ENCODE peak calls at places on chromosomes 16 and 17, in seven cellular contexts. One of them, this sample, is unnamed.
A peak's percentile ranks its signal among the peaks of the same experiment; 100 is the strongest.

GRCh38 chr16:86975445-86975844 is 341.7 kb downstream of the C16orf95 start:
- DNase-seq in ovary: peak; percentile 47
- DNase-seq in mesenchymal stem cell: peak; percentile 69
- DNase-seq in gastrocnemius medialis: no peak
- DNase-seq in aorta: peak; percentile 82
- DNase-seq in endodermal cell: peak; percentile 90
- DNase-seq in upper lobe of right lung: peak; percentile 30
- DNase-seq in this sample: no peak

GRCh38 chr17:20008242-20009051 is 712 bp upstream of the SPECC1 start:
- DNase-seq in mesenchymal stem cell: no peak
- DNase-seq in ovary: peak; percentile 64
- DNase-seq in gastrocnemius medialis: no peak
- DNase-seq in aorta: peak; percentile 87
- DNase-seq in upper lobe of right lung: no peak
- DNase-seq in endodermal cell: peak; percentile 86
- DNase-seq in this sample: peak; percentile 65

GRCh38 chr17:2094891-2095535 is 40.1 kb downstream of the HIC1 start:
- DNase-seq in mesenchymal stem cell: peak; percentile 79
- DNase-seq in gastrocnemius medialis: peak; percentile 44
- DNase-seq in aorta: peak; percentile 84
- DNase-seq in endodermal cell: peak; percentile 80
- DNase-seq in upper lobe of right lung: peak; percentile 84
- DNase-seq in ovary: no peak
- DNase-seq in this sample: peak; percentile 79

GRCh38 chr16:85335584-85336492 is 223.6 kb upstream of the CIBAR2 start:
- DNase-seq in gastrocnemius medialis: no peak
- DNase-seq in upper lobe of right lung: no peak
- DNase-seq in mesenchymal stem cell: peak; percentile 73
- DNase-seq in ovary: no peak
- DNase-seq in endodermal cell: no peak
- DNase-seq in aorta: no peak
- DNase-seq in this sample: no peak

GRCh38 chr17:12296120-12296727 is 275.5 kb downstream of the MAP2K4 start:
- DNase-seq in upper lobe of right lung: no peak
- DNase-seq in gastrocnemius medialis: no peak
- DNase-seq in ovary: no peak
- DNase-seq in endodermal cell: peak; percentile 77
- DNase-seq in mesenchymal stem cell: no peak
- DNase-seq in aorta: no peak
- DNase-seq in this sample: no peak

GRCh38 chr17:13323990-13324389 is 277.7 kb downstream of the HS3ST3A1 start:
- DNase-seq in aorta: no peak
- DNase-seq in endodermal cell: no peak
- DNase-seq in gastrocnemius medialis: no peak
- DNase-seq in upper lobe of right lung: no peak
- DNase-seq in mesenchymal stem cell: peak; percentile 16
- DNase-seq in ovary: no peak
- DNase-seq in this sample: no peak

GRCh38 chr17:17558431-17558830 is 33.1 kb downstream of the PEMT start:
- DNase-seq in mesenchymal stem cell: no peak
- DNase-seq in gastrocnemius medialis: no peak
- DNase-seq in endodermal cell: no peak
- DNase-seq in upper lobe of right lung: no peak
- DNase-seq in aorta: no peak
- DNase-seq in ovary: no peak
- DNase-seq in this sample: no peak

GRCh38 chr17:72237223-72237622 is 116.4 kb downstream of the SOX9 start:
- DNase-seq in upper lobe of right lung: no peak
- DNase-seq in gastrocnemius medialis: no peak
- DNase-seq in endodermal cell: peak; percentile 58
- DNase-seq in ovary: no peak
- DNase-seq in aorta: no peak
- DNase-seq in mesenchymal stem cell: no peak
- DNase-seq in this sample: no peak

GRCh38 chr17:8226536-8227237 is 16.3 kb upstream of the AURKB start:
- DNase-seq in upper lobe of right lung: peak; percentile 69
- DNase-seq in ovary: peak; percentile 82
- DNase-seq in gastrocnemius medialis: peak; percentile 78
- DNase-seq in endodermal cell: peak; percentile 97
- DNase-seq in aorta: peak; percentile 85
- DNase-seq in mesenchymal stem cell: peak; percentile 97
- DNase-seq in this sample: peak; percentile 74

GRCh38 chr17:30263552-30264333 is 28.0 kb downstream of the BLMH start:
- DNase-seq in upper lobe of right lung: no peak
- DNase-seq in mesenchymal stem cell: no peak
- DNase-seq in gastrocnemius medialis: no peak
- DNase-seq in endodermal cell: no peak
- DNase-seq in aorta: no peak
- DNase-seq in ovary: no peak
- DNase-seq in this sample: no peak

GRCh38 chr16:74698220-74698619 is 2.4 kb downstream of the MLKL start:
- DNase-seq in endodermal cell: no peak
- DNase-seq in mesenchymal stem cell: peak; percentile 38
- DNase-seq in ovary: no peak
- DNase-seq in aorta: no peak
- DNase-seq in gastrocnemius medialis: no peak
- DNase-seq in upper lobe of right lung: no peak
- DNase-seq in this sample: no peak

GRCh38 chr16:61128545-61129323 is 907.5 kb downstream of the CDH8 start:
- DNase-seq in aorta: peak; percentile 53
- DNase-seq in upper lobe of right lung: peak; percentile 58
- DNase-seq in ovary: no peak
- DNase-seq in mesenchymal stem cell: no peak
- DNase-seq in endodermal cell: no peak
- DNase-seq in gastrocnemius medialis: no peak
- DNase-seq in this sample: no peak

GRCh38 chr17:17129466-17129865 is 76.7 kb downstream of the PLD6 start:
- DNase-seq in mesenchymal stem cell: no peak
- DNase-seq in gastrocnemius medialis: peak; percentile 87
- DNase-seq in ovary: no peak
- DNase-seq in aorta: no peak
- DNase-seq in upper lobe of right lung: no peak
- DNase-seq in endodermal cell: no peak
- DNase-seq in this sample: no peak

GRCh38 chr17:8552582-8553320 is 77.8 kb downstream of the MYH10 start:
- DNase-seq in upper lobe of right lung: no peak
- DNase-seq in endodermal cell: no peak
- DNase-seq in mesenchymal stem cell: no peak
- DNase-seq in aorta: no peak
- DNase-seq in gastrocnemius medialis: no peak
- DNase-seq in ovary: no peak
- DNase-seq in this sample: no peak

GRCh38 chr17:73272906-73273218 is 11.2 kb upstream of the CPSF4L start:
- DNase-seq in mesenchymal stem cell: no peak
- DNase-seq in ovary: no peak
- DNase-seq in upper lobe of right lung: no peak
- DNase-seq in aorta: no peak
- DNase-seq in endodermal cell: no peak
- DNase-seq in gastrocnemius medialis: no peak
- DNase-seq in this sample: no peak

GRCh38 chr17:40550608-40551007 is 14.7 kb downstream of the CCR7 start:
- DNase-seq in upper lobe of right lung: peak; percentile 51
- DNase-seq in endodermal cell: peak; percentile 41
- DNase-seq in gastrocnemius medialis: peak; percentile 62
- DNase-seq in aorta: peak; percentile 85
- DNase-seq in mesenchymal stem cell: peak; percentile 92
- DNase-seq in ovary: peak; percentile 78
- DNase-seq in this sample: no peak

GRCh38 chr17:50675627-50676026 is 32.1 kb downstream of the ANKRD40 start:
- DNase-seq in ovary: peak; percentile 17
- DNase-seq in endodermal cell: no peak
- DNase-seq in gastrocnemius medialis: peak; percentile 34
- DNase-seq in upper lobe of right lung: peak; percentile 40
- DNase-seq in mesenchymal stem cell: no peak
- DNase-seq in aorta: no peak
- DNase-seq in this sample: peak; percentile 89

GRCh38 chr17:68385490-68386215 is 71.6 kb downstream of the WIPI1 start:
- DNase-seq in aorta: no peak
- DNase-seq in ovary: no peak
- DNase-seq in gastrocnemius medialis: no peak
- DNase-seq in endodermal cell: peak; percentile 31
- DNase-seq in upper lobe of right lung: no peak
- DNase-seq in mesenchymal stem cell: no peak
- DNase-seq in this sample: no peak

GRCh38 chr16:85878875-85879274 is 20.1 kb upstream of the IRF8 start:
- DNase-seq in aorta: no peak
- DNase-seq in gastrocnemius medialis: no peak
- DNase-seq in ovary: no peak
- DNase-seq in endodermal cell: no peak
- DNase-seq in mesenchymal stem cell: peak; percentile 66
- DNase-seq in upper lobe of right lung: no peak
- DNase-seq in this sample: no peak

GRCh38 chr17:69572747-69573146 is 158.2 kb downstream of the MAP2K6 start:
- DNase-seq in endodermal cell: no peak
- DNase-seq in mesenchymal stem cell: no peak
- DNase-seq in ovary: no peak
- DNase-seq in gastrocnemius medialis: no peak
- DNase-seq in aorta: no peak
- DNase-seq in upper lobe of right lung: no peak
- DNase-seq in this sample: no peak
- H3K27ac ChIP-seq in endodermal cell: no peak overlapping the region
- H3K27ac ChIP-seq in mesenchymal stem cell: no peak overlapping the region
- H3K27ac ChIP-seq in ovary: no peak overlapping the region
- H3K27ac ChIP-seq in gastrocnemius medialis: no peak overlapping the region
- H3K27ac ChIP-seq in aorta: no peak overlapping the region
- H3K27ac ChIP-seq in upper lobe of right lung: no peak overlapping the region
- H3K27ac ChIP-seq in this sample: no peak overlapping the region

DNA sequence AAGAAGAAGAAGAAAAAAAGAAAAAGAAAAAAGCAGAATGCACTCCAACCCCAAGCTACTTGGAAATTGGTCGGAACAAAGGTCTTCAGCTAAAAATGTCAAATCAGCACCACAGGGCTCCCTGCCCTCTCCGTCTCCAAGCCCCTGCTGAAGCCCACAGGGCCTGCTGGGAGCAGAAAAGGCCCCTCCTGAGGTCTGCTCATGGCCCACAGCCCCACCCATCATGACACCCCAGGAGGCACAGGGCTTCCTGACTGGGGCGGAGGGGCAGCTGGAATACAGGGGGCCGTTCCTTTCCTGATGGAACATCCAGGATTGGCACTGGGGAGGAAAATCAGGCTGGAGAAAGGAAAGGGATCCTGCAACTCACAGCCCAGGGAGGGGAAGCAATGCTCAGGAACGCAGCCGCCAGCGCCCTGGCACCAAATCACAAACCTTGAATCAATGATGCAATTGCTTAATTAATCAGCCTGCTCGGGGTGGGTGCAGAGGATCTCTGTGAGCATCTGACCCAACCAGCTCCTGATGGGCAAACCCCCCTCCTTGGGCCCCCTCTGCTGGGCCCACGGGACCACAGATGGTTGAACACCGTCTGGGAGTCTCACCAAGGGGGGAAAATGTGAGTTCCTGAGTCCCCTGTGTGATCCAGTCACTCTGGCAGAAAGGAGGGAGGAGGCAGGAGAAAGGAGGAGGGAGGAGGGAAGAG is 155.5 kb downstream of the ZNF423 start:
- DNase-seq in aorta: peak; percentile 81
- DNase-seq in endodermal cell: peak; percentile 79
- DNase-seq in ovary: peak; percentile 78
- DNase-seq in gastrocnemius medialis: no peak
- DNase-seq in upper lobe of right lung: no peak
- DNase-seq in mesenchymal stem cell: no peak
- DNase-seq in this sample: no peak
- H3K27me3 ChIP-seq in aorta: no peaks in the 10 kb centered on the region
- H3K27me3 ChIP-seq in endodermal cell: no peaks in the 10 kb centered on the region
- H3K27me3 ChIP-seq in ovary: no peaks in the 10 kb centered on the region
- H3K27me3 ChIP-seq in gastrocnemius medialis: no peaks in the 10 kb centered on the region
- H3K27me3 ChIP-seq in upper lobe of right lung: no peaks in the 10 kb centered on the region
- H3K27me3 ChIP-seq in mesenchymal stem cell: no peaks in the 10 kb centered on the region
- H3K27me3 ChIP-seq in this sample: no peaks in the 10 kb centered on the region

DNA sequence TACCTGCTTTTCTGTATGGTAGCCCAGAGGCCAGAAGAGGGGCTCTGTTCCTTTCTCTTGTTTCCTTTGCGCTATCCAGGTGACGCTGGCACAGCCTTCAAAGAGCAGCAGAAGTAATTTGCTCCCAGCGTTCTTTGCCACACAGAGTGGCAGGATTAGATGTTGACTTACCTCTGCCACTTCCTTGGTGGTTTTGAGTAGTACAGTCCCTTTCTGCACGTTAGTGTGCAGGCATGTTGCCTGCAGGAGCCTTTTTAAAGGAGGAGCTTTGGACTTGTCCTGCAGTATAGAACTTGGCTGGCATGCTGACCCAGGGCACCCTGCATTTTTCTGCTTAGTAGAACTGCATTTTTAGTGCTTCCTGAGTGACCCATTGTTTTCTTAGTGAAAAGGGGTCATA is at the start of gene ABCC11:
- DNase-seq in endodermal cell: no peak
- DNase-seq in ovary: no peak
- DNase-seq in mesenchymal stem cell: no peak
- DNase-seq in gastrocnemius medialis: no peak
- DNase-seq in aorta: no peak
- DNase-seq in upper lobe of right lung: no peak
- DNase-seq in this sample: no peak
- H3K27ac ChIP-seq in endodermal cell: no peak within 1 kb of the TSS
- H3K27ac ChIP-seq in ovary: no peak within 1 kb of the TSS
- H3K27ac ChIP-seq in mesenchymal stem cell: no peak within 1 kb of the TSS
- H3K27ac ChIP-seq in gastrocnemius medialis: no peak within 1 kb of the TSS
- H3K27ac ChIP-seq in aorta: no peak within 1 kb of the TSS
- H3K27ac ChIP-seq in upper lobe of right lung: no peak within 1 kb of the TSS
- H3K27ac ChIP-seq in this sample: peak within 1 kb of the TSS; percentile 91

GRCh38 chr17:3695129-3695722 is 729 bp downstream of the P2RX5 start:
- DNase-seq in endodermal cell: peak; percentile 62
- DNase-seq in ovary: no peak
- DNase-seq in aorta: peak; percentile 78
- DNase-seq in upper lobe of right lung: no peak
- DNase-seq in mesenchymal stem cell: no peak
- DNase-seq in gastrocnemius medialis: peak; percentile 94
- DNase-seq in this sample: no peak

GRCh38 chr17:3693099-3693498 is 2.9 kb downstream of the P2RX5 start:
- DNase-seq in ovary: no peak
- DNase-seq in mesenchymal stem cell: no peak
- DNase-seq in aorta: no peak
- DNase-seq in gastrocnemius medialis: no peak
- DNase-seq in upper lobe of right lung: no peak
- DNase-seq in endodermal cell: no peak
- DNase-seq in this sample: no peak

GRCh38 chr17:3692346-3692745 is 3.6 kb downstream of the P2RX5 start:
- DNase-seq in gastrocnemius medialis: no peak
- DNase-seq in mesenchymal stem cell: no peak
- DNase-seq in aorta: no peak
- DNase-seq in ovary: no peak
- DNase-seq in endodermal cell: peak; percentile 80
- DNase-seq in upper lobe of right lung: no peak
- DNase-seq in this sample: no peak

GRCh38 chr17:3695723-3696411 is at the start of gene P2RX5:
- DNase-seq in mesenchymal stem cell: peak; percentile 38
- DNase-seq in ovary: no peak
- DNase-seq in upper lobe of right lung: no peak
- DNase-seq in gastrocnemius medialis: peak; percentile 36
- DNase-seq in endodermal cell: peak; percentile 94
- DNase-seq in aorta: peak; percentile 78
- DNase-seq in this sample: no peak

DNA sequence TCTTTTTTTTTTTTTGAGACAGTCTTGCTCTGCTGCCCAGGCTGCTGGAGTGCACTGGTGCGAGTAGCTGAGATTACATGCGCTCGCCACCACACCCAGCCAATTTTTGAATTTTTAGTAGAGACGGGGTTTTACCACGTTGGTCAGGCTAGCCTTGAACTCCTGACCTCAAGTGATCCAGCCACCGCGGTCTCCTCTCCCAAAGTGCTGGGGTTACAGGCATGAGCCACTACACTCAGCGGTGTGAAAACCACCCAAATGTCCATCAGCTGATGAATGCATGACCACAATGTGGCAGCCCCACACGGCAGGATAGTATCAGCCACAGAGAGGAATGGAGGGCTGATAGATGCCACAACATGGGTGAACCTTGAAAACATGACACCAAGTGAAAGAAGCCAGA is 2.1 kb downstream of the P2RX5 start:
- DNase-seq in mesenchymal stem cell: no peak
- DNase-seq in endodermal cell: no peak
- DNase-seq in aorta: peak; percentile 33
- DNase-seq in ovary: no peak
- DNase-seq in gastrocnemius medialis: no peak
- DNase-seq in upper lobe of right lung: no peak
- DNase-seq in this sample: no peak
- H3K27me3 ChIP-seq in mesenchymal stem cell: peaks cover 47% of the 10 kb centered on the region
- H3K27me3 ChIP-seq in endodermal cell: peaks cover 50% of the 10 kb centered on the region
- H3K27me3 ChIP-seq in aorta: no peaks in the 10 kb centered on the region
- H3K27me3 ChIP-seq in ovary: no peaks in the 10 kb centered on the region
- H3K27me3 ChIP-seq in gastrocnemius medialis: no peaks in the 10 kb centered on the region
- H3K27me3 ChIP-seq in upper lobe of right lung: peaks cover 55% of the 10 kb centered on the region
- H3K27me3 ChIP-seq in this sample: no peaks in the 10 kb centered on the region